ENCODE peak calls at places on chromosomes 2 and 18, in eight cellular contexts. R is thoracic aorta, L is hepatocyte, N is coronary artery, E is left lung, T is H1, D is AG09309, K is ascending aorta. Y is an unnamed sample.

GRCh38 chr2:216245391-216245790 is 126.9 kb downstream of the MARCHF4 start:
- DNase-seq in R (no peak), L (no peak), N (no peak), E (no peak), T (peak), D (no peak), K (no peak), Y (no peak)

GRCh38 chr2:12663306-12664037 is 53.3 kb upstream of the TRIB2 start:
- DNase-seq in R (no peak), L (no peak), N (no peak), E (no peak), T (no peak), D (no peak), K (no peak), Y (no peak)

GRCh38 chr18:6610436-6610835 is 119.1 kb upstream of the ARHGAP28 start:
- DNase-seq in R (no peak), L (no peak), N (no peak), E (no peak), T (no peak), D (no peak), K (no peak), Y (no peak)

GRCh38 chr2:70966681-70967080 is 11.7 kb upstream of the ANKRD53 start:
- DNase-seq in R (no peak), L (no peak), N (no peak), E (no peak), T (no peak), D (no peak), K (peak), Y (no peak)

GRCh38 chr18:64110692-64111480 is 38.0 kb downstream of the LINC00305 start:
- DNase-seq in R (no peak), L (peak), N (no peak), E (no peak), T (no peak), D (no peak), K (no peak), Y (no peak)

GRCh38 chr2:180625006-180625844 is 355.2 kb upstream of the UBE2E3 start:
- DNase-seq in R (no peak), L (no peak), N (no peak), E (no peak), T (no peak), D (peak), K (no peak), Y (peak)

GRCh38 chr2:20122864-20123263 is 71.4 kb upstream of the LAPTM4A start:
- DNase-seq in R (no peak), L (no peak), N (no peak), E (no peak), T (no peak), D (no peak), K (no peak), Y (no peak)

GRCh38 chr2:202311823-202312388 is 46.3 kb downstream of the NOP58 start:
- DNase-seq in R (no peak), L (no peak), N (no peak), E (no peak), T (peak), D (no peak), K (no peak), Y (no peak)

GRCh38 chr2:148756292-148756975 is 111.9 kb downstream of the EPC2 start:
- DNase-seq in R (no peak), L (no peak), N (no peak), E (no peak), T (no peak), D (peak), K (no peak), Y (no peak)

GRCh38 chr18:12857215-12857924 is 26.7 kb downstream of the PTPN2 start:
- DNase-seq in R (no peak), L (no peak), N (no peak), E (no peak), T (no peak), D (no peak), K (no peak), Y (no peak)

GRCh38 chr18:55838841-55839240 is 250.8 kb upstream of the TCF4 start:
- DNase-seq in R (no peak), L (no peak), N (no peak), E (no peak), T (no peak), D (no peak), K (no peak), Y (no peak)

GRCh38 chr2:238238766-238239551 is 879 bp downstream of the HES6 start:
- DNase-seq in R (no peak), L (peak), N (peak), E (no peak), T (peak), D (no peak), K (no peak), Y (no peak)

GRCh38 chr2:76599732-76600368 is 889.1 kb upstream of the GCFC2 start:
- DNase-seq in R (no peak), L (peak), N (no peak), E (peak), T (no peak), D (no peak), K (no peak), Y (peak)

GRCh38 chr2:101672047-101672446 is 25.5 kb upstream of the MAP4K4 start:
- DNase-seq in R (no peak), L (no peak), N (no peak), E (no peak), T (no peak), D (no peak), K (no peak), Y (no peak)

GRCh38 chr2:95303191-95303914 is 6.2 kb downstream of the KCNIP3 start:
- DNase-seq in R (no peak), L (no peak), N (no peak), E (no peak), T (no peak), D (no peak), K (no peak), Y (no peak)

GRCh38 chr2:39542523-39542922 is 105.4 kb upstream of the MAP4K3 start:
- DNase-seq in R (no peak), L (no peak), N (no peak), E (no peak), T (no peak), D (no peak), K (no peak), Y (no peak)

GRCh38 chr2:226080323-226080722 is 680.8 kb downstream of the NYAP2 start:
- DNase-seq in R (no peak), L (no peak), N (no peak), E (no peak), T (no peak), D (peak), K (no peak), Y (peak)

GRCh38 chr2:126782648-126783047 is 116.0 kb upstream of the TEX51 start:
- DNase-seq in R (no peak), L (no peak), N (no peak), E (peak), T (no peak), D (no peak), K (no peak), Y (no peak)

GRCh38 chr2:53768233-53768542 is 584 bp downstream of the CHAC2 start:
- DNase-seq in R (no peak), L (peak), N (no peak), E (no peak), T (no peak), D (no peak), K (no peak), Y (no peak)

GRCh38 chr2:180572346-180572745 is 408.1 kb upstream of the UBE2E3 start:
- DNase-seq in R (no peak), L (no peak), N (no peak), E (no peak), T (no peak), D (no peak), K (no peak), Y (no peak)

GRCh38 chr2:144032566-144032965 is 487.4 kb downstream of the ZEB2 start:
- DNase-seq in R (no peak), L (no peak), N (no peak), E (no peak), T (no peak), D (peak), K (no peak), Y (no peak)

GRCh38 chr2:219551412-219551811 is 7.6 kb downstream of the TMEM198 start:
- DNase-seq in R (no peak), L (peak), N (no peak), E (peak), T (no peak), D (no peak), K (no peak), Y (no peak)

GRCh38 chr2:35391736-35392442 is 963.7 kb upstream of the CRIM1 start:
- DNase-seq in R (no peak), L (no peak), N (no peak), E (no peak), T (no peak), D (no peak), K (no peak), Y (no peak)

GRCh38 chr2:165536861-165537499 is 67.5 kb downstream of the CSRNP3 start:
- DNase-seq in R (no peak), L (no peak), N (no peak), E (no peak), T (no peak), D (no peak), K (no peak), Y (no peak)

GRCh38 chr18:76490701-76491171 is 4.3 kb downstream of the ZNF516 start:
- DNase-seq in R (no peak), L (peak), N (no peak), E (peak), T (no peak), D (no peak), K (no peak), Y (no peak)

GRCh38 chr2:98915751-98916358 is 20.2 kb downstream of the CRACDL start:
- DNase-seq in R (no peak), L (no peak), N (no peak), E (peak), T (no peak), D (no peak), K (no peak), Y (no peak)

GRCh38 chr2:221570321-221571107 is 1.6 kb downstream of the EPHA4 start:
- DNase-seq in R (no peak), L (peak), N (no peak), E (no peak), T (peak), D (no peak), K (peak), Y (peak)

GRCh38 chr2:55430536-55430935 is 10.9 kb upstream of the CCDC88A start:
- DNase-seq in R (no peak), L (no peak), N (no peak), E (no peak), T (no peak), D (no peak), K (no peak), Y (no peak)

GRCh38 chr2:179875864-179876263 is 14.5 kb upstream of the ZNF385B start:
- DNase-seq in R (no peak), L (no peak), N (no peak), E (no peak), T (no peak), D (no peak), K (no peak), Y (no peak)

GRCh38 chr18:362914-363295 is 95.1 kb upstream of the THOC1 start:
- DNase-seq in R (no peak), L (no peak), N (no peak), E (no peak), T (no peak), D (no peak), K (no peak), Y (peak)

GRCh38 chr2:8475349-8476045 is 206.4 kb upstream of the ID2 start:
- DNase-seq in R (no peak), L (peak), N (no peak), E (no peak), T (no peak), D (no peak), K (no peak), Y (no peak)

GRCh38 chr2:110173523-110173922 is 31.3 kb downstream of the NPHP1 start:
- DNase-seq in R (no peak), L (no peak), N (no peak), E (no peak), T (no peak), D (no peak), K (no peak), Y (no peak)

GRCh38 chr2:34332813-34333212 is 733.7 kb upstream of the FAM98A start:
- DNase-seq in R (no peak), L (no peak), N (no peak), E (no peak), T (no peak), D (no peak), K (no peak), Y (no peak)

GRCh38 chr18:70454705-70455322 is 166.0 kb downstream of the SOCS6 start:
- DNase-seq in R (no peak), L (peak), N (no peak), E (no peak), T (no peak), D (no peak), K (no peak), Y (peak)

GRCh38 chr18:76801567-76802505 is 20.5 kb upstream of the ZNF236 start:
- DNase-seq in R (no peak), L (peak), N (no peak), E (peak), T (peak), D (no peak), K (peak), Y (no peak)

GRCh38 chr2:212451786-212452200 is 86.8 kb downstream of the ERBB4 start:
- DNase-seq in R (no peak), L (peak), N (no peak), E (no peak), T (no peak), D (peak), K (no peak), Y (peak)

GRCh38 chr18:59898093-59898492 is 1.7 kb upstream of the PMAIP1 start:
- DNase-seq in R (no peak), L (no peak), N (no peak), E (no peak), T (no peak), D (no peak), K (no peak), Y (no peak)
- H3K4me3 ChIP-seq in R (no peak), L (no peak), N (no peak), E (no peak), T (peak), D (no peak), K (no peak), Y (no peak)

DNA sequence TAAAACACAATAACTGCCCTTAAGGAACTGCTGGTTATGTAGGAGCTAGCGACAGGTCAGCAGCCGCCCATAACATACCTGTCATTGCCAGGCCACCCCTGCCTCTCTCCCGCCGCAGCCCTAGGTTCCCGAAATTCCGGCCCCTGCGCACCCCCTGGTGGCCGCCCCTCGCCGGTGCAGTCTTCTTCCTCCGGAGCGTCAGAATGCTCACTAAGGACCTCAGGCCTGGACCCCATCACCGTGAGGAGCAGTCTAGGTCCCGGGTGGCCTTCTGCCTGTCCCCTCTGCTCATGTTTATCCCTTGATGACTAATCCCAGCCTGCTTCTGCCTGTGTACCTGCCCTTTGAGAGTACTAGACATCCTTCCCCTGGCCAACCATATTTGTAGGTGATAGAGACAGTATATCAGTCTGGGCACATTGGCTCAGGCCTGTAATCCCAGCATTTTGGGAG is 115.7 kb upstream of the SLC1A4 start:
- DNase-seq in R (peak), L (peak), N (peak), E (peak), T (peak), D (no peak), K (peak), Y (no peak)
- H3K4me3 ChIP-seq in R (peak), L (no peak), N (peak), E (no peak), T (no peak), D (peak), K (peak), Y (no peak)

GRCh38 chr2:30708491-30709290 is 98.6 kb downstream of the CAPN13 start:
- DNase-seq in R (no peak), L (no peak), N (peak), E (no peak), T (peak), D (no peak), K (peak), Y (no peak)

GRCh38 chr2:30710461-30710860 is 96.8 kb downstream of the CAPN13 start:
- DNase-seq in R (no peak), L (no peak), N (peak), E (no peak), T (no peak), D (no peak), K (peak), Y (no peak)

GRCh38 chr2:30710016-30710415 is 97.2 kb downstream of the CAPN13 start:
- DNase-seq in R (no peak), L (no peak), N (peak), E (no peak), T (peak), D (no peak), K (peak), Y (no peak)

GRCh38 chr2:30707304-30707903 is 99.8 kb downstream of the CAPN13 start:
- DNase-seq in R (no peak), L (no peak), N (no peak), E (no peak), T (peak), D (no peak), K (peak), Y (no peak)

GRCh38 chr2:30709516-30709915 is 97.7 kb downstream of the CAPN13 start:
- DNase-seq in R (no peak), L (no peak), N (peak), E (no peak), T (peak), D (no peak), K (peak), Y (no peak)
- H3K4me3 ChIP-seq in R (no peak), L (no peak), N (no peak), E (no peak), T (no peak), D (no peak), K (no peak), Y (no peak)

GRCh38 chr18:36294031-36294430 is 3.5 kb upstream of the FHOD3 start:
- DNase-seq in R (no peak), L (no peak), N (no peak), E (no peak), T (no peak), D (no peak), K (no peak), Y (no peak)

GRCh38 chr18:36296591-36297418 is 708 bp upstream of the FHOD3 start:
- DNase-seq in R (no peak), L (peak), N (peak), E (peak), T (peak), D (peak), K (peak), Y (peak)

GRCh38 chr18:36297419-36298112 is at the start of gene FHOD3:
- DNase-seq in R (no peak), L (peak), N (no peak), E (peak), T (peak), D (no peak), K (peak), Y (no peak)

GRCh38 chr18:36295214-36295613 is 2.3 kb upstream of the FHOD3 start:
- DNase-seq in R (no peak), L (no peak), N (no peak), E (no peak), T (no peak), D (no peak), K (no peak), Y (no peak)

DNA sequence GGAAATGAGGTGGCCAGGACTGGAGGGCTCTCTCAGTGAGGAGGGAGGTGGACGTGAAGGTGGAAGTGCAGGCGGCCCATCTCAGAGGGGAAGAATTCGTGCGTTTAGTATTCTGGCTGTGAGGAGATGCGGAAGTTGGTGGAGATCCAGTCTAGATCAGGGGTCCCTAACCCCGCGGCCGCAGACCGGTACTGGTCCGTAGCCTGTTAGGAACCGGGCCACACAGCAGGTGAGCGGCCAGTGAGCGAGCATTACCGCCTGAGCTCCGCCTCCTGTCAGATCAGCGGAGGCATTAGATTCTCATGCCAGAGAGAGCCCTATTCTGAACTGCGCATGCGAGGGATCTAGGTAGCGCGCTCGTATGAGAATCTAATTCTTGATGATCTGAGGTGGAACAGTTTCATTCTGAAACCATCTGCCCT is 1.6 kb upstream of the FHOD3 start:
- DNase-seq in R (no peak), L (no peak), N (no peak), E (no peak), T (no peak), D (no peak), K (no peak), Y (no peak)
- H3K4me3 ChIP-seq in R (peak), L (no peak), N (peak), E (no peak), T (peak), D (no peak), K (peak), Y (no peak)

GRCh38 chr2:27284989-27285388 is 2.8 kb downstream of the TRIM54 start:
- DNase-seq in R (no peak), L (no peak), N (no peak), E (no peak), T (no peak), D (no peak), K (no peak), Y (no peak)
- H3K4me3 ChIP-seq in R (no peak), L (no peak), N (no peak), E (no peak), T (no peak), D (no peak), K (no peak), Y (no peak)

GRCh38 chr2:160882906-160883305 is 277.3 kb upstream of the TANK start:
- DNase-seq in R (no peak), L (no peak), N (no peak), E (no peak), T (no peak), D (no peak), K (no peak), Y (no peak)
- H3K4me3 ChIP-seq in R (no peak), L (no peak), N (no peak), E (no peak), T (no peak), D (no peak), K (no peak), Y (no peak)

DNA sequence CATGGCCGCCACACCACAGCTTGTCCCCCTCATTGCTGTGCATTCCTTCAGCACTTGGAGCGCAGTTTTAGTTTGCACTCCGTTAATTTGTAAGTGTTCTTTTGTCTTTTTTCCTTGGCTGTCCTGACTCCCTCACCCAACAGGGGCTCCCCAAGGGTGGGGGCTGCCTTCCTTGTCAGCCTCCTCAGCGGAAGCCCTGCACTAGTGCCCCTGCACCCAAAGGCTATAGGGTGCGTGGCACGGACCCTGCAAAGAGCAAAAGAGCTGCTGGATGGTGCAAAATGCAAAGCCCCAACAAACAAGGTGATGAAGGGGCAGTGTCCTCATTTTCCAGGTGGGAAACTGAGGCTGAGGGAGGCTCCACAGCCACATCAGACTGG is 46.8 kb downstream of the EMX1 start:
- DNase-seq in R (no peak), L (no peak), N (no peak), E (no peak), T (no peak), D (no peak), K (no peak), Y (no peak)
- H3K4me3 ChIP-seq in R (no peak), L (no peak), N (no peak), E (no peak), T (no peak), D (no peak), K (no peak), Y (no peak)

GRCh38 chr2:218039171-218039570 is 29.9 kb upstream of the RUFY4 start:
- DNase-seq in R (no peak), L (no peak), N (no peak), E (no peak), T (no peak), D (no peak), K (no peak), Y (peak)
- H3K4me3 ChIP-seq in R (no peak), L (no peak), N (no peak), E (no peak), T (no peak), D (no peak), K (no peak), Y (no peak)

DNA sequence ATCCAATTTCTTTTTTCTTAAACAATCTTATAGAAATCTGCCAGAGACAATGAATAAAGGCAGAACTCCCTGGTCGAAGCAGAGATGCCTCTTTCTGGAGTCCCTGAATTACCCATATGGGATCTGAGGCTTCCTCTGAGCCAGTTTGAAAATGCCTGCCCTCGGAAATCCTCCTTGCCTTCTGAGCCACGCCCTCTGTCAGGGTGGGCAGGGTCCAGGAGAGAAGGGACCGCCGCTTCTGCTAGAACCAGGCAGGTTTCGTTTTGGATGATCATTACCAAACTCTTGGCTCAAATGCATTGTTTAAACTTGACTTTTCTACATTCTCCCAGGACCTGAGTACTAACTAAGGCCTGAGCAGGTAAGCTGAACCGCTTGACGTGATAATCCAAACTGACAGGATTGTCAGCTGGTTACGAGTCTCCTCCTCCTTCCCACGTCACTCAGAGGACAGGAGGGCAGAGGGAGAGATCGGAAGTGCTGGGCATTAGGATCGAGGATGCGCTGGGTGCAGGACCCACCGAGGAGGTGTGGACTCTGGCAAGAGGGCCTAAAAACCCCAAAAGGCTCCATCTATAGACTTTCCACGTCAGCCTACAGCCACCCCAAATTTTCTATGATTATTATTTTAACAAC is 128.4 kb downstream of the KLHL29 start:
- DNase-seq in R (no peak), L (no peak), N (no peak), E (no peak), T (no peak), D (no peak), K (no peak), Y (no peak)
- H3K4me3 ChIP-seq in R (no peak), L (peak), N (no peak), E (no peak), T (no peak), D (no peak), K (no peak), Y (no peak)

Y was measured in astrocyte of the cerebellum.